ENCODE peak calls at places on chromosomes 1 and 21, in seven cellular contexts. One of them, this sample, is unnamed.

GRCh38 chr1:53896673-53897229 is 2.8 kb downstream of the DIO1 start:
- DNase-seq in Peyer's patch: no peak
- DNase-seq in WERI-Rb-1: no peak
- DNase-seq in endothelial cell: no peak
- DNase-seq in IMR-90: peak; percentile 87
- DNase-seq in AG09309: peak; percentile 85
- DNase-seq in gastrocnemius medialis: no peak
- DNase-seq in this sample: peak; percentile 66

GRCh38 chr1:194731025-194731424 is 1544.6 kb upstream of the B3GALT2 start:
- DNase-seq in Peyer's patch: no peak
- DNase-seq in WERI-Rb-1: no peak
- DNase-seq in endothelial cell: no peak
- DNase-seq in IMR-90: no peak
- DNase-seq in AG09309: no peak
- DNase-seq in gastrocnemius medialis: no peak
- DNase-seq in this sample: peak; percentile 26

GRCh38 chr1:199132006-199132405 is 493.2 kb downstream of the PTPRC start:
- DNase-seq in Peyer's patch: no peak
- DNase-seq in WERI-Rb-1: no peak
- DNase-seq in endothelial cell: no peak
- DNase-seq in IMR-90: no peak
- DNase-seq in AG09309: no peak
- DNase-seq in gastrocnemius medialis: no peak
- DNase-seq in this sample: no peak

GRCh38 chr1:234775477-234776246 is 165.7 kb upstream of the IRF2BP2 start:
- DNase-seq in Peyer's patch: no peak
- DNase-seq in WERI-Rb-1: no peak
- DNase-seq in endothelial cell: no peak
- DNase-seq in IMR-90: no peak
- DNase-seq in AG09309: no peak
- DNase-seq in gastrocnemius medialis: no peak
- DNase-seq in this sample: no peak

GRCh38 chr1:207414606-207415108 is 39.5 kb upstream of the CR2 start:
- DNase-seq in Peyer's patch: peak; percentile 77
- DNase-seq in WERI-Rb-1: no peak
- DNase-seq in endothelial cell: no peak
- DNase-seq in IMR-90: no peak
- DNase-seq in AG09309: no peak
- DNase-seq in gastrocnemius medialis: no peak
- DNase-seq in this sample: no peak

GRCh38 chr1:170660281-170660713 is 3.6 kb upstream of the PRRX1 start:
- DNase-seq in Peyer's patch: no peak
- DNase-seq in WERI-Rb-1: no peak
- DNase-seq in endothelial cell: peak; percentile 25
- DNase-seq in IMR-90: no peak
- DNase-seq in AG09309: no peak
- DNase-seq in gastrocnemius medialis: no peak
- DNase-seq in this sample: no peak

GRCh38 chr1:228148196-228148861 is 1.4 kb upstream of the GJC2 start:
- DNase-seq in Peyer's patch: no peak
- DNase-seq in WERI-Rb-1: no peak
- DNase-seq in endothelial cell: no peak
- DNase-seq in IMR-90: no peak
- DNase-seq in AG09309: no peak
- DNase-seq in gastrocnemius medialis: no peak
- DNase-seq in this sample: peak; percentile 43

GRCh38 chr1:45668526-45668925 is 17.8 kb downstream of the GPBP1L1 start:
- DNase-seq in Peyer's patch: no peak
- DNase-seq in WERI-Rb-1: no peak
- DNase-seq in endothelial cell: no peak
- DNase-seq in IMR-90: no peak
- DNase-seq in AG09309: no peak
- DNase-seq in gastrocnemius medialis: no peak
- DNase-seq in this sample: no peak

GRCh38 chr1:55052221-55053142 is 13.1 kb downstream of the PCSK9 start:
- DNase-seq in Peyer's patch: no peak
- DNase-seq in WERI-Rb-1: no peak
- DNase-seq in endothelial cell: no peak
- DNase-seq in IMR-90: no peak
- DNase-seq in AG09309: no peak
- DNase-seq in gastrocnemius medialis: peak; percentile 36
- DNase-seq in this sample: no peak

GRCh38 chr1:150268342-150268705 is 492 bp downstream of the APH1A start:
- DNase-seq in Peyer's patch: peak; percentile 24
- DNase-seq in WERI-Rb-1: no peak
- DNase-seq in endothelial cell: peak; percentile 41
- DNase-seq in IMR-90: no peak
- DNase-seq in AG09309: no peak
- DNase-seq in gastrocnemius medialis: peak; percentile 65
- DNase-seq in this sample: peak; percentile 56

GRCh38 chr21:17538576-17538975 is 25.7 kb downstream of the CXADR start:
- DNase-seq in Peyer's patch: no peak
- DNase-seq in WERI-Rb-1: no peak
- DNase-seq in endothelial cell: no peak
- DNase-seq in IMR-90: no peak
- DNase-seq in AG09309: no peak
- DNase-seq in gastrocnemius medialis: no peak
- DNase-seq in this sample: no peak
- TF ChIP-seq CTCF in Peyer's patch: no peak
- TF ChIP-seq CTCF in WERI-Rb-1: no peak
- TF ChIP-seq CTCF in endothelial cell: no peak
- TF ChIP-seq CTCF in IMR-90: no peak
- TF ChIP-seq CTCF in AG09309: no peak
- TF ChIP-seq CTCF in gastrocnemius medialis: no peak
- TF ChIP-seq CTCF in this sample: no peak

DNA sequence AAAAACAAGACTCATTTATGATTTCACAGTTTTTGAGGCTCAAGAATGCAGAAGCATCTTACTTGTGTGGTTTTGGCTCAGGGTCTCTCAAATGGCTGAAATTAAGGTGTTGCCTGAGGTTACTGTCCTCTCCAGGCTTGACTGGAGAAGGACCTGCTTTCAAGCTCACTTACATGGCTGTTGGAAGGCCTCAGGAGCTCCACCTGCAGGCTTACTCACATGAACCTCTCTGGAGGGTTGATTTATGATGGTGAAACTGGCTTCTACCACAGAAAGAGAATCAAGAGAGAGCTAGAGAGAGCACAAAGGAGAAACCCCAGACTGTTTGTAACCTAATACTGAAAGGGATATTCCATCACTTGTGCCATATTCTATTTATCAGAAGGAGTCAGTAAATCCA is 6.2 kb upstream of the KCNK2 start:
- DNase-seq in Peyer's patch: no peak
- DNase-seq in WERI-Rb-1: peak; percentile 53
- DNase-seq in endothelial cell: peak; percentile 49
- DNase-seq in IMR-90: peak; percentile 62
- DNase-seq in AG09309: no peak
- DNase-seq in gastrocnemius medialis: no peak
- DNase-seq in this sample: peak; percentile 83
- TF ChIP-seq CTCF in Peyer's patch: no peak
- TF ChIP-seq CTCF in WERI-Rb-1: peak; percentile 68
- TF ChIP-seq CTCF in endothelial cell: no peak
- TF ChIP-seq CTCF in IMR-90: peak; percentile 46
- TF ChIP-seq CTCF in AG09309: peak; percentile 40
- TF ChIP-seq CTCF in gastrocnemius medialis: no peak
- TF ChIP-seq CTCF in this sample: peak; percentile 55

GRCh38 chr1:15757575-15758401 is 807 bp upstream of the FBLIM1 start:
- DNase-seq in Peyer's patch: no peak
- DNase-seq in WERI-Rb-1: peak; percentile 58
- DNase-seq in endothelial cell: no peak
- DNase-seq in IMR-90: peak; percentile 12
- DNase-seq in AG09309: no peak
- DNase-seq in gastrocnemius medialis: no peak
- DNase-seq in this sample: peak; percentile 37
- TF ChIP-seq CTCF in Peyer's patch: no peak
- TF ChIP-seq CTCF in WERI-Rb-1: no peak
- TF ChIP-seq CTCF in endothelial cell: no peak
- TF ChIP-seq CTCF in IMR-90: no peak
- TF ChIP-seq CTCF in AG09309: no peak
- TF ChIP-seq CTCF in gastrocnemius medialis: no peak
- TF ChIP-seq CTCF in this sample: no peak

GRCh38 chr1:116002781-116003455 is 26.6 kb downstream of the SLC22A15 start:
- DNase-seq in Peyer's patch: no peak
- DNase-seq in WERI-Rb-1: no peak
- DNase-seq in endothelial cell: no peak
- DNase-seq in IMR-90: no peak
- DNase-seq in AG09309: no peak
- DNase-seq in gastrocnemius medialis: no peak
- DNase-seq in this sample: no peak
- TF ChIP-seq CTCF in Peyer's patch: no peak
- TF ChIP-seq CTCF in WERI-Rb-1: no peak
- TF ChIP-seq CTCF in endothelial cell: no peak
- TF ChIP-seq CTCF in IMR-90: no peak
- TF ChIP-seq CTCF in AG09309: no peak
- TF ChIP-seq CTCF in gastrocnemius medialis: no peak
- TF ChIP-seq CTCF in this sample: no peak

DNA sequence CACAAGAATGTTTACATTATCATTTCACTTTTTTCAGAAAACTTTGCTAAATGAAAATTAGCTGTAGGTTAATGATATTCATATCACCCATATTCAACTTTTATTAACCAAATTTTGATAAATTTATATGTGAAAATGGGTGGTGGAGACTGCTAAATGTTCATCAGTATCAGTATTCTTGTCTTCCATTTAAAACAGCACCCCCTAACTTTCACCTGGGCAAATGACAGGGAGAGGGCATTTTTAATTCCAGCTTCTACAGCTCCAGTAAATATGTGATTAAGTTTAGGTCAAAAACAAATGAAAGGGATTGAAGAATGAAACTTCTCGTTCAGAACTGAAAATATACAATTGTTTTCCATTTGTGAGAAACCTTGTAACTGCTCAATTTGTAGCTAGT is 722.2 kb downstream of the KCNT2 start:
- DNase-seq in Peyer's patch: no peak
- DNase-seq in WERI-Rb-1: no peak
- DNase-seq in endothelial cell: no peak
- DNase-seq in IMR-90: no peak
- DNase-seq in AG09309: no peak
- DNase-seq in gastrocnemius medialis: no peak
- DNase-seq in this sample: no peak
- TF ChIP-seq CTCF in Peyer's patch: no peak
- TF ChIP-seq CTCF in WERI-Rb-1: peak; percentile 24
- TF ChIP-seq CTCF in endothelial cell: peak; percentile 63
- TF ChIP-seq CTCF in IMR-90: peak; percentile 6
- TF ChIP-seq CTCF in AG09309: no peak
- TF ChIP-seq CTCF in gastrocnemius medialis: no peak
- TF ChIP-seq CTCF in this sample: no peak

GRCh38 chr1:31615414-31615813 is 2.1 kb upstream of the HCRTR1 start:
- DNase-seq in Peyer's patch: no peak
- DNase-seq in WERI-Rb-1: no peak
- DNase-seq in endothelial cell: no peak
- DNase-seq in IMR-90: peak; percentile 23
- DNase-seq in AG09309: no peak
- DNase-seq in gastrocnemius medialis: no peak
- DNase-seq in this sample: no peak
- TF ChIP-seq CTCF in Peyer's patch: no peak
- TF ChIP-seq CTCF in WERI-Rb-1: no peak
- TF ChIP-seq CTCF in endothelial cell: no peak
- TF ChIP-seq CTCF in IMR-90: no peak
- TF ChIP-seq CTCF in AG09309: no peak
- TF ChIP-seq CTCF in gastrocnemius medialis: no peak
- TF ChIP-seq CTCF in this sample: no peak